ENCODE peak calls at places on chromosome 12, in ten cellular contexts. D is GM12892, U is adrenal gland, R is gastrocnemius medialis, I is prostate gland, A is lower leg skin, X is heart left ventricle, J is testis, T is suprapubic skin, N is IMR-90. M is an unnamed sample.
A peak's percentile ranks its signal among the peaks of the same experiment; 100 is the strongest.

GRCh38 chr12:120833849-120834248 is 70.3 kb downstream of the SPPL3 start:
- DNase-seq in T (no peak), X (no peak), N (peak; percentile 64), J (no peak), D (no peak), U (no peak), R (peak; percentile 16), A (no peak), I (no peak), M (no peak)

GRCh38 chr12:132319991-132320570 is 9.3 kb downstream of the GALNT9 start:
- DNase-seq in J (no peak), T (no peak), I (no peak), N (no peak), X (no peak), R (no peak), D (no peak), U (no peak), A (no peak), M (no peak)

GRCh38 chr12:106144847-106145246 is 6.1 kb upstream of the NUAK1 start:
- DNase-seq in A (no peak), J (no peak), T (no peak), I (no peak), U (no peak), D (no peak), X (no peak), R (no peak), N (peak; percentile 62), M (no peak)

GRCh38 chr12:113103756-113104450 is 31.7 kb downstream of the RASAL1 start:
- DNase-seq in R (no peak), T (no peak), A (no peak), X (no peak), D (peak; percentile 67), I (no peak), N (no peak), J (peak; percentile 36), U (peak; percentile 34), M (no peak)

GRCh38 chr12:38689704-38690103 is 215.7 kb downstream of the CPNE8 start:
- DNase-seq in U (no peak), J (no peak), D (no peak), N (no peak), T (no peak), A (no peak), X (no peak), I (no peak), R (no peak), M (no peak)

GRCh38 chr12:9347328-9348127 is 139.3 kb upstream of the PZP start:
- DNase-seq in J (no peak), T (no peak), N (peak; percentile 13), D (no peak), A (no peak), X (no peak), I (no peak), U (no peak), R (no peak), M (no peak)

GRCh38 chr12:124489220-124489619 is 78.2 kb downstream of the NCOR2 start:
- DNase-seq in N (no peak), X (no peak), U (no peak), D (no peak), I (no peak), J (no peak), A (no peak), T (no peak), R (no peak), M (no peak)

GRCh38 chr12:5034605-5035004 is 9.1 kb upstream of the KCNA5 start:
- DNase-seq in U (no peak), D (no peak), J (no peak), I (no peak), N (no peak), A (no peak), R (no peak), T (no peak), X (no peak), M (no peak)

GRCh38 chr12:70692681-70693288 is 55.6 kb upstream of the PTPRB start:
- DNase-seq in T (no peak), U (no peak), I (no peak), J (no peak), N (peak; percentile 29), D (no peak), R (no peak), X (no peak), A (no peak), M (peak; percentile 3)

GRCh38 chr12:42692749-42693148 is 103.2 kb upstream of the PRICKLE1 start:
- DNase-seq in T (no peak), A (no peak), D (no peak), J (no peak), R (no peak), I (no peak), U (no peak), X (no peak), N (no peak), M (no peak)

GRCh38 chr12:111873113-111873512 is 31.1 kb downstream of the MAPKAPK5 start:
- DNase-seq in R (no peak), U (no peak), D (no peak), N (no peak), J (no peak), T (no peak), A (no peak), X (no peak), I (no peak), M (no peak)

GRCh38 chr12:57066245-57066644 is 12.3 kb downstream of the NEMP1 start:
- DNase-seq in N (no peak), J (no peak), X (no peak), A (no peak), I (no peak), R (no peak), T (no peak), D (no peak), U (no peak), M (no peak)

GRCh38 chr12:41486718-41487117 is 298.6 kb downstream of the PDZRN4 start:
- DNase-seq in J (no peak), T (no peak), D (no peak), I (no peak), N (peak; percentile 27), X (no peak), A (no peak), U (no peak), R (no peak), M (no peak)

GRCh38 chr12:128743911-128744310 is 79.8 kb downstream of the SLC15A4 start:
- DNase-seq in T (no peak), N (no peak), U (no peak), I (no peak), X (no peak), J (no peak), R (no peak), D (no peak), A (no peak), M (no peak)

GRCh38 chr12:124979568-124979967 is 9.4 kb downstream of the DHX37 start:
- DNase-seq in U (no peak), R (no peak), A (no peak), T (no peak), I (no peak), X (no peak), D (no peak), N (no peak), J (no peak), M (no peak)

GRCh38 chr12:56574210-56574609 is 52.6 kb downstream of the RBMS2 start:
- DNase-seq in T (no peak), N (peak; percentile 78), R (no peak), A (no peak), X (no peak), U (no peak), J (no peak), I (no peak), D (no peak), M (no peak)

GRCh38 chr12:126601184-126602170 is 1536.2 kb downstream of the AACS start:
- DNase-seq in R (no peak), A (no peak), U (no peak), N (no peak), D (no peak), X (no peak), T (no peak), J (peak; percentile 21), I (no peak), M (no peak)

GRCh38 chr12:15164997-15165659 is 56.1 kb downstream of the RERG start:
- DNase-seq in A (no peak), T (no peak), N (no peak), J (no peak), X (peak; percentile 39), D (no peak), I (no peak), U (peak; percentile 63), R (no peak), M (no peak)

GRCh38 chr12:30806989-30807694 is 52.4 kb upstream of the CAPRIN2 start:
- DNase-seq in U (peak; percentile 58), T (no peak), X (no peak), R (no peak), I (peak; percentile 45), J (peak; percentile 28), D (no peak), A (no peak), N (peak; percentile 76), M (peak; percentile 63)

GRCh38 chr12:127077262-127078045 is 1189.5 kb upstream of the TMEM132C start:
- DNase-seq in R (no peak), U (no peak), J (no peak), D (no peak), T (no peak), X (no peak), N (no peak), I (no peak), A (no peak), M (no peak)

GRCh38 chr12:58148405-58148804 is 207.0 kb downstream of the ATP23 start:
- DNase-seq in A (no peak), R (no peak), D (no peak), J (no peak), N (peak; percentile 49), I (no peak), X (no peak), T (no peak), U (no peak), M (no peak)

GRCh38 chr12:52203126-52203921 is 11.5 kb upstream of the KRT80 start:
- DNase-seq in I (peak; percentile 43), J (no peak), U (peak; percentile 90), T (no peak), D (no peak), A (peak; percentile 76), N (peak; percentile 77), X (peak; percentile 57), R (no peak), M (no peak)
- TF ChIP-seq POLR2A in I (peak; percentile 15), J (no peak), U (no peak), T (no peak), D (no peak), A (no peak), N (no peak), X (no peak), R (no peak), M (no peak)

GRCh38 chr12:14007638-14008037 is 26.2 kb upstream of the GRIN2B start:
- DNase-seq in X (no peak), A (no peak), J (no peak), D (no peak), R (no peak), N (no peak), T (no peak), U (no peak), I (no peak), M (no peak)
- TF ChIP-seq POLR2A in X (no peak), A (no peak), J (no peak), D (no peak), R (no peak), N (no peak), T (no peak), U (no peak), I (no peak), M (no peak)

GRCh38 chr12:108691154-108691994 is 39.9 kb downstream of the CORO1C start:
- DNase-seq in X (peak; percentile 98), R (peak; percentile 98), D (no peak), T (peak; percentile 98), U (peak; percentile 99), N (peak; percentile 99), J (peak; percentile 95), A (peak; percentile 97), I (peak; percentile 95), M (peak; percentile 99)
- TF ChIP-seq POLR2A in X (no peak), R (peak; percentile 60), D (peak; percentile 74), T (peak; percentile 12), U (no peak), N (peak; percentile 82), J (no peak), A (no peak), I (peak; percentile 42), M (peak; percentile 94)

GRCh38 chr12:53461591-53461990 is 9.7 kb downstream of the PCBP2 start:
- DNase-seq in D (no peak), T (no peak), I (no peak), X (no peak), J (no peak), N (no peak), U (no peak), R (no peak), A (no peak), M (no peak)
- TF ChIP-seq POLR2A in D (peak; percentile 32), T (no peak), I (no peak), X (no peak), J (no peak), N (no peak), U (no peak), R (peak; percentile 4), A (no peak), M (no peak)

M was measured in erythroblast.